ENCODE peak calls at places on chromosome 9, in nine cellular contexts. N is transverse colon; F is AG10803; X is lower lobe of right lung; R is CD8-positive, alpha-beta T cell; L is heart left ventricle; Z is nephron progenitor cell; E is kidney epithelial cell; B is HCT116. S is an unnamed sample.

GRCh38 chr9:134413890-134414731 is 87.9 kb downstream of the RXRA start:
- DNase-seq in X (peak), R (no peak), E (peak), B (peak), Z (peak), L (peak), N (peak), F (peak), S (no peak)

GRCh38 chr9:125106285-125106893 is 36.9 kb downstream of the SCAI start:
- DNase-seq in X (no peak), B (no peak), N (no peak), E (no peak), F (peak), R (no peak), Z (no peak), L (no peak), S (peak)

GRCh38 chr9:27528886-27529315 is 713 bp downstream of the MOB3B start:
- DNase-seq in N (peak), B (no peak), X (peak), L (peak), E (no peak), F (no peak), Z (peak), R (no peak), S (no peak)

GRCh38 chr9:133839822-133840329 is 101.7 kb upstream of the SARDH start:
- DNase-seq in X (no peak), B (no peak), N (no peak), E (no peak), Z (no peak), L (peak), R (no peak), F (peak), S (peak)

GRCh38 chr9:105468875-105469274 is 21.0 kb downstream of the FSD1L start:
- DNase-seq in X (no peak), B (no peak), Z (no peak), L (no peak), F (no peak), N (no peak), R (no peak), E (no peak), S (no peak)

GRCh38 chr9:95509851-95510529 is 6.8 kb downstream of the PTCH1 start:
- DNase-seq in N (peak), Z (peak), F (no peak), E (no peak), L (peak), R (no peak), X (no peak), B (no peak), S (no peak)

GRCh38 chr9:95626885-95627558 is 110.3 kb upstream of the PTCH1 start:
- DNase-seq in R (no peak), N (peak), F (no peak), Z (peak), B (no peak), X (peak), E (no peak), L (peak), S (no peak)

GRCh38 chr9:114122628-114123027 is 23.5 kb upstream of the KIF12 start:
- DNase-seq in B (no peak), X (no peak), F (no peak), R (no peak), E (no peak), N (no peak), Z (no peak), L (no peak), S (no peak)

GRCh38 chr9:126956929-126957686 is 42.5 kb downstream of the RALGPS1 start:
- DNase-seq in X (no peak), E (no peak), F (peak), B (peak), R (no peak), L (no peak), N (no peak), Z (no peak), S (no peak)

GRCh38 chr9:99057665-99058625 is 47.0 kb upstream of the TGFBR1 start:
- DNase-seq in F (peak), E (no peak), L (no peak), X (no peak), Z (no peak), N (peak), R (peak), B (no peak), S (no peak)

GRCh38 chr9:37413311-37413710 is 9.2 kb upstream of the GRHPR start:
- DNase-seq in F (no peak), N (no peak), Z (no peak), B (no peak), R (no peak), E (no peak), X (no peak), L (no peak), S (no peak)

GRCh38 chr9:118563677-118564076 is 805.6 kb downstream of the BRINP1 start:
- DNase-seq in Z (no peak), F (peak), B (no peak), X (no peak), R (no peak), L (no peak), E (peak), N (no peak), S (no peak)

GRCh38 chr9:94464790-94465189 is 90.1 kb upstream of the PCAT7 start:
- DNase-seq in X (no peak), R (no peak), E (no peak), F (no peak), Z (no peak), N (no peak), B (no peak), L (no peak), S (no peak)

GRCh38 chr9:122936464-122936863 is 4.4 kb upstream of the RABGAP1 start:
- DNase-seq in R (no peak), N (no peak), L (no peak), Z (no peak), B (no peak), E (no peak), X (no peak), F (no peak), S (no peak)

GRCh38 chr9:122929803-122930354 is 1.4 kb downstream of the ZBTB26 start:
- DNase-seq in L (no peak), E (no peak), Z (no peak), X (no peak), N (no peak), R (no peak), F (no peak), B (no peak), S (no peak)

GRCh38 chr9:122931851-122932199 is 513 bp upstream of the ZBTB26 start:
- DNase-seq in L (peak), Z (no peak), X (no peak), F (no peak), E (no peak), R (no peak), N (no peak), B (no peak), S (no peak)

GRCh38 chr9:122930541-122930932 is 775 bp downstream of the ZBTB26 start:
- DNase-seq in X (no peak), B (no peak), F (no peak), N (no peak), Z (no peak), E (no peak), L (no peak), R (no peak), S (no peak)

DNA sequence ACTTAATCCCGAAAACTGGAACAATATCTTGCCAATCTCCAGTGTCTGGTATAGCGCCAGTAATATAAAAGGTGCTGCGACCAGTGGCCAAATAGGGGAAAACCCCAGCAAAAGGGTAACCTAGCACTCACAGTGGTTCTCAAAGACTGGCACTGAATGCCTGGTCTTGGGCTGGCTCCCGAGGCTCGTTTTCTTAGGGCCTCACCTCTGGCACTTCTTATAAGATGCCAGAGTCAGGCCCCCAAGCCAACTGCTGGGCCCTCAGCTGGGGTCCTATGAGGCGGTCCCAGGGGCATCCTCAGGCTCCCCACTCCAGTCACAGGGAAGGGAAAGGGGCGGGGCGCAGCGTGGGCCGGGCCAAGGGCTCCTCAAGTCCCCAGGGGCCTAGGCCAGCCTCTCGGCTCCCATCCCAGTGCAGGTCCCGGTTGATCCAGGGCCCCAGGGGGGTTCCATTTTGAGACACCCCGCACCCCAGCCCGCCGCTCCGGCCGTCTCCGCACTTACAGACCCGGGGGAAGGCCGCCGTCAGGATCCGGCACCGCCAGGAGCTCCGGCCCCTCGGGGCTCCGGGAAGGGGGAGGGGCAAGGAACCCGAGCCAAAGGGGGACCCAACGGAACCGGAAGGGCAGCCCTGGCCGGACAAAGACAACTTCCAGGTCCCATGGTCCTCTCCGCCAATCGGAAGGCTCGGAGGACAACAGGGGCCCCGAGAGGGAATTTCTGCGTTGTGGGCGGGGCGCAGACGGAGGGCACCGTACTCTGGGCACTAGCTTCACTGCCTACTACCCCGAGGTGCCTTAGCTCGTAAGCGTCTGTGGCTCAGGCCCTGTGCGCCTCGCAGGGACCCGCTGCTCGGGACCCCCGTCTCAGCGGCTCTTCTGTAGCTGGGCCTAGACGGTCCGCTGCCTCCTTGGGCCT is at the start of gene ZBTB26:
- DNase-seq in N (peak), L (peak), R (peak), B (peak), X (peak), F (peak), Z (peak), E (peak), S (peak)
- TF ChIP-seq CTCF in N (no peak), L (no peak), R (no peak), B (peak), X (no peak), F (no peak), Z (no peak), E (no peak), S (no peak)

GRCh38 chr9:2819165-2819564 is 24.7 kb downstream of the PUM3 start:
- DNase-seq in E (no peak), B (no peak), F (no peak), N (no peak), X (no peak), Z (no peak), R (no peak), L (no peak), S (no peak)

GRCh38 chr9:2824054-2824453 is 19.8 kb downstream of the PUM3 start:
- DNase-seq in Z (no peak), B (no peak), F (no peak), L (no peak), E (no peak), R (no peak), N (no peak), X (no peak), S (no peak)

GRCh38 chr9:2826291-2826690 is 17.6 kb downstream of the PUM3 start:
- DNase-seq in B (no peak), E (no peak), Z (no peak), L (no peak), N (no peak), X (no peak), R (no peak), F (no peak), S (no peak)

GRCh38 chr9:2821855-2822254 is 22.0 kb downstream of the PUM3 start:
- DNase-seq in E (no peak), B (no peak), N (no peak), X (no peak), L (no peak), F (no peak), Z (no peak), R (no peak), S (no peak)

DNA sequence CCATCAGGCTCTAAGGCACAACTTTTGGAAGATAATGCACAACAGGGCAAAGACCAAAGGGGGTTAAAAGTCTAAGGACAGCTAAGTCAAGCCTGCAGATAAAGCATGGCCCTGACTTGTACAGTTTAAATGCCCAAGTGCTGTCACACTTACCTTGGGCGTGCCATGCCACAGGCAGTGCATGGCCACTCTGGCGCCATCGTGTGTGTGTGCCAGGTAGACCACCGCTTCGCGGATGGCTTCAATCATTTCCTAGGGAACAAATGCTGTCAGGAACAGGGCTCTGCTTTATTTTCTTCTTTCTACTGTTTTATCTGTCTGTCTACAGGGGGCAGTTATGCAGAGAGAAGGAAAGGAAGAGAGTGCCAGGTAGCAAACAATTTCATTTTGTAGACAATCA is 19.3 kb downstream of the PUM3 start:
- DNase-seq in X (no peak), R (no peak), B (no peak), E (no peak), Z (peak), F (no peak), L (no peak), N (no peak), S (no peak)
- TF ChIP-seq CTCF in X (no peak), R (no peak), B (peak), E (peak), Z (peak), F (peak), L (no peak), N (no peak), S (no peak)

DNA sequence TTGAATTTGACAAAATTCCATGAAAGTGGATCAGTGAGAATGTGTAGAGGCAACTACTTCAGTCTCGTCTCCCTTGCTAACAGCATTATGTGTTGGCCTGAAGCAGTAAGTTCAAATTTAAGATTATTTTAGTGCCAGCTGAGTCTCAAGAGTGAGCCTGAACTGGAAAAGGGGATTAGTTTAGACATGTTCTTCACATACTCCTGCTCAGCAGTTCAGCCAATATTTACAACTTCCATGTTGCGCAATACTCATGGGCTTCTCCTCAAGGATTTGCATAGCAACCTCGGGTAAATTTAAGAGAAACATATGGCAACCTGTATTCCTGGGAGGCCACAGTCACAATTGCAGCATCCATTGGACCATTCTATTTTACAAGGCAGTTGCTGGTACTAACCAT is 553.8 kb downstream of the PTPRD start:
- DNase-seq in N (no peak), L (no peak), F (peak), Z (peak), B (no peak), E (no peak), X (no peak), R (no peak), S (peak)
- TF ChIP-seq CTCF in N (no peak), L (no peak), F (no peak), Z (no peak), B (no peak), E (no peak), X (no peak), R (no peak), S (no peak)

GRCh38 chr9:69200071-69200470 is 26.0 kb downstream of the TJP2 start:
- DNase-seq in B (no peak), X (no peak), R (no peak), E (peak), F (no peak), L (no peak), Z (no peak), N (no peak), S (no peak)
- TF ChIP-seq CTCF in B (no peak), X (no peak), R (no peak), E (peak), F (no peak), L (no peak), Z (no peak), N (no peak), S (no peak)

DNA sequence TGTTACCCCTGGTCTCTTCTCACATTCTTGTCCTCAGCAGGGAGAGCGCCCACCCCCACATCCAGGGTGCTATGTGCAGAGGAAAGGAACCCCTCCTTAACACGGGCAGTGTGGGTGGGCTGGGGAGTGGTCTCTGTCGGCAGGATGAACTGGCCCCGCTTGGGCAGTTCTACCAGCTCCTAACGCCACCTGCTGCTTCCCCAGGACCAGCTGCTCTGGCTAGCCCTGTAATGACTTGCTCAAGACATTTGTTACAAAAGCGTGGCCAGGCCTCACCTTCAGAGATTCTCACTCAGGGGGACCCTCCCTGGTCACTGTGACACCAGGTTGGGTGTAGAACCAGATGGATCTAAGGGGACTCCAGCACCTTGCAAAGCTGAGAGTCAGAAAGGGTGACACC is 82.4 kb downstream of the HMCN2 start:
- DNase-seq in N (no peak), Z (peak), R (no peak), X (no peak), E (no peak), F (no peak), B (no peak), L (no peak), S (no peak)
- TF ChIP-seq CTCF in N (no peak), Z (no peak), R (no peak), X (no peak), E (peak), F (no peak), B (no peak), L (no peak), S (no peak)

GRCh38 chr9:90219548-90220118 is 423.0 kb downstream of the DIRAS2 start:
- DNase-seq in L (no peak), Z (peak), F (no peak), B (no peak), N (peak), E (no peak), R (no peak), X (peak), S (no peak)
- TF ChIP-seq CTCF in L (peak), Z (peak), F (peak), B (peak), N (peak), E (peak), R (no peak), X (peak), S (no peak)

S was measured in AG09319.